ENCODE peak calls at places on chromosomes 5 and 9, in five cellular contexts. H is A549, C is K562, S is GM12878, Q is HepG2. I is an unnamed sample.

GRCh38 chr5:66198837-66199236 is 54.7 kb downstream of the SREK1 start:
- DNase-seq in C (no peak), S (no peak), H (no peak), Q (no peak), I (no peak)

GRCh38 chr5:170353946-170354345 is 35.2 kb downstream of the KCNMB1 start:
- DNase-seq in C (no peak), H (no peak), S (no peak), Q (no peak), I (no peak)

GRCh38 chr9:126146254-126147145 is 180.1 kb upstream of the MVB12B start:
- DNase-seq in C (peak), H (peak), S (peak), Q (peak), I (peak)

GRCh38 chr5:143341807-143342570 is 61.5 kb downstream of the NR3C1 start:
- DNase-seq in H (peak), S (no peak), C (no peak), Q (no peak), I (peak)

GRCh38 chr9:73270967-73271722 is 119.5 kb downstream of the ANXA1 start:
- DNase-seq in S (no peak), H (peak), Q (peak), C (no peak), I (peak)

GRCh38 chr5:73300520-73301207 is 127.7 kb downstream of the TMEM174 start:
- DNase-seq in Q (no peak), S (no peak), H (no peak), C (no peak), I (no peak)

GRCh38 chr5:55187370-55187769 is 14.4 kb upstream of the CDC20B start:
- DNase-seq in S (no peak), Q (no peak), H (no peak), C (no peak), I (peak)

GRCh38 chr9:79041266-79041665 is 530.5 kb upstream of the TLE4 start:
- DNase-seq in H (no peak), Q (no peak), C (no peak), S (no peak), I (no peak)

GRCh38 chr5:170470808-170471404 is 32.9 kb upstream of the KCNIP1 start:
- DNase-seq in H (no peak), C (no peak), S (no peak), Q (no peak), I (no peak)

GRCh38 chr5:143166661-143167420 is 236.6 kb downstream of the NR3C1 start:
- DNase-seq in S (peak), Q (peak), C (no peak), H (no peak), I (no peak)

GRCh38 chr9:76630916-76631315 is 133.3 kb upstream of the PCA3 start:
- DNase-seq in Q (no peak), C (no peak), H (no peak), S (no peak), I (no peak)
- TF ChIP-seq POLR2A in Q (no peak), C (no peak), H (no peak), S (no peak), I (no peak)

DNA sequence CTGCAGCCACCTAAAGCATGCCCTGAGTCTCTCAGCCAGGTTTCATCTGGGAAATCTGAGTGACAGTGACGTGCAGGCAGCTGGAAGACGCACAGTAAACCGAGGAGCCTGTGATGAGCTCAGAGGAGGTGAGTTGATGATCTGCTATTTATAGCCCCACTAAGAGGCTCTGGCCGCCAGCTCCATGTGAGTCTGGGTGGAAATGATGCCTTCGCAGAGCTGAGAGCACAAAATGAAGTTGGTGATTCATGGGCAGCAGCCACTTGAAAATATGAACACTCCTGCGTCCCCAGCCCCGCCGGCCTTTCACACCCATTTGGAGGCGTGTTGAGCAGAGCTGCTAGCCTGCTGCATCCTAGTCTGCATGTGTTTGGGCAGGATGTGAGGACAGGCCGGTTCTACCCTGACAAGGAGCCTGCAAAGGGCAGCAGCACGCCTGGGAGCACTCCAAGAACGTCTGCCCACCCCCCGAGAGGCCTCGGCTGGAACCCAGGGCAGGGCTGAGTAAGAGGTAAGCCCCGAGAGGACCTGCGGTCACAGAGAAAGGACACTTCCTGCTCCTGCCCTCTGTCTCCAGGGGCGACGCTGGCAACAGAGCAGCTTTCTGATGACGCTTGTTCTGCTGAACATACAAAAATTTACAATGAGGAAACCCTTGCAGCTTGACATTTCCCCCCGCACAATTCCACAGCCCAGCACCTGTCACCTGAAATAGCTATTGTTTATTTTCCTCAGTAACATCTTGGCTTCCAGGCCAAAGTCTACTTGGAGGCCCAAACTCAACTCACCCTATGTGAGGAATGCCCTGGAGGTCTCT is 25.1 kb upstream of the CDKN2AIPNL start:
- DNase-seq in S (peak), C (no peak), H (peak), Q (peak), I (peak)
- H3K4me3 ChIP-seq in S (no peak), C (no peak), H (no peak), Q (peak), I (peak)

GRCh38 chr5:154757647-154758406 is 2.6 kb downstream of the LARP1 start:
- DNase-seq in H (no peak), Q (no peak), S (no peak), C (no peak), I (peak)
- TF ChIP-seq MAX in H (no peak), Q (no peak), S (no peak), C (no peak), I (peak)

GRCh38 chr5:123133438-123134100 is 44.5 kb downstream of the PRDM6 start:
- DNase-seq in Q (no peak), H (no peak), S (no peak), C (no peak), I (no peak)
- TF ChIP-seq POLR2A in Q (no peak), H (no peak), S (no peak), C (no peak), I (no peak)

GRCh38 chr9:107932601-107933000 is 443.0 kb upstream of the KLF4 start:
- DNase-seq in S (no peak), H (no peak), Q (no peak), C (no peak), I (no peak)
- H3K4me3 ChIP-seq in S (no peak), H (no peak), Q (no peak), C (no peak), I (no peak)

GRCh38 chr9:16013826-16014225 is 461.0 kb downstream of the CCDC171 start:
- DNase-seq in S (no peak), Q (no peak), C (no peak), H (no peak), I (no peak)
- TF ChIP-seq MAX in S (no peak), Q (no peak), C (no peak), H (no peak), I (no peak)

GRCh38 chr5:132319975-132320374 is 25.8 kb downstream of the SLC22A4 start:
- DNase-seq in S (no peak), H (no peak), Q (no peak), C (no peak), I (no peak)

GRCh38 chr5:132323202-132323601 is 29.0 kb downstream of the SLC22A4 start:
- DNase-seq in Q (no peak), S (no peak), H (no peak), C (peak), I (no peak)

GRCh38 chr5:132325691-132326090 is 31.5 kb downstream of the SLC22A4 start:
- DNase-seq in H (no peak), S (no peak), Q (no peak), C (no peak), I (no peak)

GRCh38 chr5:132321109-132321721 is 27.0 kb downstream of the SLC22A4 start:
- DNase-seq in S (no peak), C (no peak), H (no peak), Q (peak), I (no peak)

GRCh38 chr5:132322266-132322665 is 28.1 kb downstream of the SLC22A4 start:
- DNase-seq in C (no peak), Q (no peak), S (no peak), H (no peak), I (no peak)
- TF ChIP-seq POLR2A in C (no peak), Q (no peak), S (no peak), H (no peak), I (no peak)

I was measured in NB4.